ENCODE peak calls at places on chromosomes 7 and 10, in four cellular contexts. L is K562, C is HL-60, N is GM12878. B is an unnamed sample.

GRCh38 chr7:37149019-37149814 is 299.4 kb downstream of the ELMO1 start:
- DNase-seq in N (no peak), C (no peak), L (no peak), B (no peak)

GRCh38 chr7:35991511-35992232 is 161.4 kb upstream of the EEPD1 start:
- DNase-seq in N (no peak), C (no peak), L (no peak), B (no peak)

GRCh38 chr10:132507956-132508490 is 29.6 kb upstream of the INPP5A start:
- DNase-seq in C (no peak), N (no peak), L (no peak), B (no peak)

GRCh38 chr7:4416436-4417092 is 265.5 kb upstream of the FOXK1 start:
- DNase-seq in N (no peak), C (no peak), L (peak), B (no peak)

GRCh38 chr7:148652773-148653172 is 45.9 kb upstream of the CUL1 start:
- DNase-seq in C (no peak), N (no peak), L (no peak), B (no peak)

GRCh38 chr10:114584419-114584818 is 73.7 kb downstream of the ABLIM1 start:
- DNase-seq in N (no peak), C (no peak), L (no peak), B (no peak)

GRCh38 chr7:113606325-113606724 is 312.5 kb downstream of the PPP1R3A start:
- DNase-seq in N (no peak), L (no peak), C (no peak), B (no peak)

GRCh38 chr7:30170460-30171197 is 35.8 kb downstream of the MTURN start:
- DNase-seq in L (no peak), N (no peak), C (peak), B (no peak)

GRCh38 chr10:15879058-15879457 is 18.8 kb upstream of the MINDY3 start:
- DNase-seq in C (no peak), L (peak), N (no peak), B (no peak)

GRCh38 chr7:115734643-115735042 is 295.9 kb downstream of the TFEC start:
- DNase-seq in C (no peak), N (no peak), L (no peak), B (no peak)

GRCh38 chr10:51657481-51657880 is 41.9 kb downstream of the CSTF2T start:
- DNase-seq in N (no peak), C (no peak), L (no peak), B (no peak)

GRCh38 chr10:86265877-86266259 is 100.7 kb downstream of the GRID1 start:
- DNase-seq in C (no peak), N (no peak), L (no peak), B (no peak)

GRCh38 chr10:102230861-102231356 is 4.8 kb downstream of the ELOVL3 start:
- DNase-seq in L (peak), C (peak), N (no peak), B (peak)

GRCh38 chr10:78559514-78560392 is 509.0 kb upstream of the ZMIZ1 start:
- DNase-seq in C (no peak), N (no peak), L (no peak), B (no peak)

GRCh38 chr10:128069351-128070051 is 56.7 kb downstream of the MKI67 start:
- DNase-seq in L (peak), C (peak), N (no peak), B (peak)

GRCh38 chr10:103847909-103848468 is 7.4 kb downstream of the SH3PXD2A start:
- DNase-seq in L (no peak), N (no peak), C (no peak), B (no peak)

GRCh38 chr7:101826081-101826835 is 8.8 kb downstream of the CUX1 start:
- DNase-seq in L (no peak), N (no peak), C (no peak), B (no peak)

GRCh38 chr7:73892003-73892975 is 31.3 kb downstream of the TMEM270 start:
- DNase-seq in N (no peak), L (no peak), C (no peak), B (no peak)

GRCh38 chr10:515674-516073 is 173.8 kb downstream of the DIP2C start:
- DNase-seq in L (no peak), C (no peak), N (peak), B (no peak)

GRCh38 chr7:100642534-100642907 is 1.2 kb upstream of the TFR2 start:
- DNase-seq in L (peak), C (no peak), N (no peak), B (peak)

GRCh38 chr10:110044681-110045080 is 36.9 kb downstream of the ADD3 start:
- DNase-seq in L (no peak), C (no peak), N (no peak), B (no peak)

GRCh38 chr7:148676291-148676690 is 22.4 kb upstream of the CUL1 start:
- DNase-seq in N (no peak), L (no peak), C (no peak), B (no peak)

GRCh38 chr7:7731732-7732131 is 13.3 kb upstream of the RPA3 start:
- DNase-seq in N (no peak), C (no peak), L (no peak), B (no peak)

GRCh38 chr7:49346200-49346899 is 422.0 kb downstream of the CDC14C start:
- DNase-seq in C (no peak), L (no peak), N (no peak), B (no peak)

GRCh38 chr7:153027210-153027609 is 267.7 kb downstream of the ACTR3B start:
- DNase-seq in N (no peak), C (no peak), L (no peak), B (no peak)
- TF ChIP-seq SPI1 in N (no peak), C (no peak), L (no peak), B (no peak)

GRCh38 chr7:127690806-127691205 is 38.8 kb downstream of the SND1 start:
- DNase-seq in N (no peak), L (no peak), C (no peak), B (no peak)

GRCh38 chr7:127692200-127692599 is 40.2 kb downstream of the SND1 start:
- DNase-seq in C (no peak), L (no peak), N (no peak), B (no peak)

GRCh38 chr7:127690337-127690736 is 38.3 kb downstream of the SND1 start:
- DNase-seq in N (no peak), C (no peak), L (no peak), B (no peak)

GRCh38 chr7:127683776-127684681 is 32.0 kb downstream of the SND1 start:
- DNase-seq in C (no peak), N (peak), L (no peak), B (no peak)

DNA sequence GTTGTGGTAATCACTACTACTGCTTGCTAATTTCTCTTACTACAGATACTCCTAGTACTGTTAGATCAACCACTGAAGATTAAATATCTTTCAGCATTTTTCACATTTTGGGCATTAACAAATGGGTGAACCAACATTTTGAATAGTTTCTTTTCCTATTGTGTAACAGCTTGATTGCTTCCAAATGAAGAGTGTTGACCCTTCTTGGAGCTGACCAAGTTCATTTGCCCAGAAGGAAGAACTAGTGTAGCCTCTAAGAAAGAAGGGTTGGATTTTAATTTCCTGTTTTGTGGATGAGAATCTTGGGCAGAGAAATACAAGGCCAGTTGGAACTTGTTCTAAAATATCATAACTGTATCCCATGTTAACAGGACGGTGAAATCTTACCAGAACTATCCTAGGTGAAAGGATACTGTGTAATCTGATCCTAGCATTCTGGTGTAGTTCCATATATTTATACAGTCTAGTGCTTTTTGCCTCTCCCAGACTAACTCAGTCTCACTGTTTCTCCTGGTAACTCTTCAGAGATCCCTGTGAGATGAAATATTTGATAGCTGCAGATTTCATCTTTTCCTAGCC is 37.3 kb downstream of the SND1 start:
- DNase-seq in N (no peak), L (no peak), C (no peak), B (no peak)
- TF ChIP-seq SPI1 in N (no peak), L (no peak), C (no peak), B (no peak)

DNA sequence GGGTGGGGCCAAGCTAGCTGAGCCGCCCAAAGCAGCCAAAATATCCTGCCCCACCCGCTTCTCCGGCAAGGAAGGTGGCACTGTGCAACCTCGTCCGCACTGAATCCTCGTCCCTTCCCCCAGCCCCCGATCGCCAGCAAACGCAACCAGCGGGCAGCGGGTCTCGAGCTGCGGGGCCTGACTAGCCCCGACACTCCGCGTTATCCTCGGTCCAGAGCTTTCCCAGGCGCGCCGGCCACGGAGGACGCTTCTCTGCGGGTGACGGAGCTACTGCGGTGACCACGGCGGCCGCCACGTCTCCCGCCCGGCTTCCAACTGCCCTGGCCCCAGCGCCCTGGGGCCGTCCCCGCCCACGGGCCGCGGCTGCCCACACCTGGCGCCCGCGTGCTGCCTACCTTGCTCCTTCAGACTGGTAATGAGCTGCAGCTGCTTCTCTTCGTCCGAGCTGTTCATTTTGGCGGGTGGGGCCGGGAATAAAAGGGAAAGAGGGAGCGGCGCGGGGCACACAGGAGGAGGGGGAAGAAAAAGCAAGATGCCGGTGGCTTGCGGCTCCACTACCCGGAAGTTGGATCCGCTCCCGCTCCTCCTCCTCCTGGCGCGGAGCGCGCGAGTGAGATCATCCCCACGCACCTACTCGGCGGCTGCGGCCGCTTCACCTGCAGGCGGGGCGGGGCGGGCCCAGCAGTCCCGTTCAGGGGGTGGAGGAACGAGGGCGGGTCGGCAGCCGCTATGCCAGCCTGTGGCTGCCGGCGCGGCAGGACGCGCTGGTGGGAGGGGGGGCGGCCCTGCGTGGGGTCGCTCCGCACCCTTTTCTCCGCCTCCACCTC is at the start of gene SHTN1:
- DNase-seq in C (peak), N (no peak), L (peak), B (peak)
- TF ChIP-seq SPI1 in C (no peak), N (no peak), L (no peak), B (no peak)

GRCh38 chr10:74394416-74394969 is 243.5 kb downstream of the ADK start:
- DNase-seq in C (no peak), N (no peak), L (no peak), B (no peak)
- TF ChIP-seq SPI1 in C (no peak), N (no peak), L (no peak), B (no peak)

DNA sequence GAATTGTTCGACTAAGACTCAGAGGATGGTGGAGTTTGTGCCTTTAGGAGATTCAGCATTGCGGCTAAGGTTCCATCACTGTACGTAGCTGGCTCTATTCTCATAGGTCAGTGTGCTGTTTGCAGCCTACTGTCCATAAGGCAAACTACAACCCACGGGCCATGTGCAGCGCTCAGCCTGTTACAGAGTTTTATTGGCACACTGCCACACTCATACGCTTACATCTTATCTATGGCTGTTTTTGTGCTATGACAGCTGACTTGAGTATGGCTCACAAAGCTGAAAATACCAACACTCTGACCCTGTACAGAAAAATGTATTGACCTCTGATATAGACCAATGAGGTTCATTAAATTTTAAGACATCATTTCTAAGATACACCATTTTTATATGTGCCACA is 114.5 kb downstream of the ARID5B start:
- DNase-seq in C (no peak), L (peak), N (no peak), B (no peak)
- TF ChIP-seq SPI1 in C (no peak), L (no peak), N (no peak), B (no peak)

GRCh38 chr7:18400281-18400680 is 95.3 kb upstream of the HDAC9 start:
- DNase-seq in N (no peak), C (no peak), L (no peak), B (no peak)

GRCh38 chr7:18400726-18401125 is 94.8 kb upstream of the HDAC9 start:
- DNase-seq in L (no peak), N (no peak), C (no peak), B (no peak)

GRCh38 chr7:18401757-18402156 is 93.8 kb upstream of the HDAC9 start:
- DNase-seq in N (no peak), C (peak), L (no peak), B (no peak)

GRCh38 chr7:18399624-18400235 is 95.8 kb upstream of the HDAC9 start:
- DNase-seq in C (no peak), N (no peak), L (no peak), B (no peak)

DNA sequence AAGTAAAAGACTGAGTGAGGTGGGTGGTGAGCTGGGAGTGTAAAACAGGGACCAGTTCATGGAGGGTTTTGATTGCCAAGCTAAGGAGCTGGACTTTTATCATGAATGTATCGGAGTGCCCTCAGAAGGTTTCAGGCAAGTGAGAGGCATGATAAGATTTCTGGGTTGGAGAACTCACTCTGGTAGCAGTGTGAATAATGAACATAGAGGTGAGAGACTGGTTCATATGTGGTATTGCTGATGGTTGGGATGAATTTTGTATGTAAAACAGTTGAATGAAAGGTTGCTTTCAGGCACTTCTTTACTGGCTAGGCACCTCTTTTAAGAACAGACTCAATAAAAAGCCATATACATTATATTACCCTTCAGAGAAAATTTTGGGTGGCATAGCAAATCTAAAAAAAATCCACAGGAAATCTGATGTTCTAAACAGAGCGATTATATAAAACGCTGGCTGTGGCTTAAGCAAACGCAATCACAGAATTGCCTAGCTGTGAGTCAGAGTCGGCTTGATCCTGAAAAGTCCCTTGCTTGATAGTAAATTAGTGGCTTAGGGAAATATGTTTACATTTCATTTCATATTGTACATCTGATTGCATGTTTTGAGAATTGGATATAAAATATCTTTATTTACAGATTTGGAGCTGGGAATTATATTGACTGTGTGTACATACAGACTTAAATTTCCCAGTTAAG is 92.9 kb upstream of the HDAC9 start:
- DNase-seq in N (no peak), L (no peak), C (no peak), B (no peak)
- TF ChIP-seq SPI1 in N (no peak), L (no peak), C (no peak), B (no peak)

DNA sequence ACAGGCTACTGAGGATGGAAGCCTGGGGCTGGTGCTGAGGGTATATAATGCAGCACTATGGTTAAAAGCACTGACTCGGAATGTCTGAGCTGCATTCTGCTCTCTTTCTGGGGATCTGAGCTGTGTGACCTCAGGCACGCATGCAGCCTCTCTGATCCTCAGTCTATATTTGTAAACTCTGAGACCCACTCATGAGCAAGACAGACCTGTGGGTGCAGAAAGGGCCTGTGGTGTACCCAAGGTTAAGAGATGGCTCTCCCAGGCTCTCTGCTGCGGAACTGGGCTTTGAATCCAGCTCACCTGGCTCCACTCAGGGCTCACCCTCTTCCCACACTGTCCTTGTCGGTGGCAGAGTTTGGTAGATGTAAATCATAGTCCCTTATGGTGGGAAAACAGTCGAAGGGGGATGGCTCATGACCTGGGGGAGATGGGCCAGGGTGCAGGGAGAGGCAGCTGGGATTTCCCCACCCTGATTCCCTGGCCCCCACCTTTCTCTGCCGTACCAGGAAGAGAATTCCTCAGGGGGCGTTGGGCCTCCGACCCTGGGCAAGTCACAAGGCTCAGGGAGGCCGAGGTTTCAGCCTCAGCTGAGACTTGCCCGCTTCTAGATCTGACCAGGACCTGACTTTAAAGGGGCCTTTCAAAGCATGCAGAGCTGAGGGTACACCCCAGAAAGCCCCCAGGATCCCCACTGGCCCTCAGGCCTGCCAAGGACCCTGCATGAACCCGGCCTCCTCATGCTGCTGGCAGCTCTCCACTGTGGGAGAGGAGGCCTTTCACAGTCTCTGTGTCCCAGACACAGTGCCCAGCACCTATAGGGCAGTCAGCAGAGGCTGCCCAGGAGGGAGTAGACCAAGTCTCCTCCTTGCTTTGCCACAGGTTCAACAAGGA is 89.7 kb downstream of the CHST15 start:
- DNase-seq in L (no peak), C (no peak), N (no peak), B (peak)
- TF ChIP-seq SPI1 in L (no peak), C (no peak), N (no peak), B (no peak)

DNA sequence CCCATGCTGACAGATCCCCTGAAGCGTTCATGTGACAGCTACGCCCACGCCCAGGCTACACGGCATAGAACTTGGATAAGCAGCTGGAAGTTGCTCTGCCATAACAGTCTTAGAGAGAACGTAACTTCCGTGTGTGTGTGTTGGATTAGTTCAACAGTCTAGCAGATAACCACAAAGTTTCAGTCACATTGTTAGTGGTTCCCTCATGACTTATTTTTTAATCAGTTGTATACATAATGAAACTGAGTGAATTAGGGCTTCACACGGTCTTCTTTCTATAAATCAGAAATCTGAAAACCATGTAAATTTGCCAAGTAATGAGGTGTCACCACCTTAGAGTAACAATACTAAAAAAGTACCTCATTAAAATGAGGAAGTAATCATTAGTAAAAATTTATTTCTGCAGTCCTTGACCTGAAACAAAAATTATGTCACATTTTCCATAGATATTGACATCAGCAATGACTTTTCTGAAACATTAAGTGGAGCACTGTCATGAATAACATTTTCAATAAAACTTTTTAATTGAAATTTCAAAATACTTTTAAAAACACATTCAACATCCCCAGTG is 21.7 kb upstream of the MACC1 start:
- DNase-seq in C (peak), L (peak), N (peak), B (no peak)
- TF ChIP-seq SPI1 in C (no peak), L (no peak), N (no peak), B (no peak)

DNA sequence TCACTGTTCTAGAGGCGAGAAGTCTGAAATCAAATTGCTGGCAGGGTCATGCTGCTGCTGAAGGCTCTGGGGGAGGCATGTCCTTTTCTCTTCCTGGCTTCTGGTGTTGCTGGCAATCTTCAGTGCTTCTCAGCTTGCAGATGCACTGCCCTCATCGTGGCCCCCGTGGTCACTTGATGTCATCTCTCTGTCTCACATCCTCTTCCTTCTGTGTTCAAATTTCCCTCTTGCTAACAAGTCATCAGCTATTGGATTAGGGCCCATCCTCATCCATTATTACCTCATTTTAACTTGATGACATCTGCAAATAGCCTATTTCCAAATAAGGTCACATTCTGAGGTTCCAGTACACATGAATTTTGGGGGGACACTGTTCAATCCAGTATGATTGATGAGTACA is 36.6 kb upstream of the SRGN start:
- DNase-seq in N (no peak), L (no peak), C (peak), B (no peak)
- TF ChIP-seq SPI1 in N (peak), L (no peak), C (no peak), B (peak)

GRCh38 chr10:122407375-122408125 is 33.0 kb downstream of the PLEKHA1 start:
- DNase-seq in N (no peak), C (no peak), L (no peak), B (no peak)
- TF ChIP-seq SPI1 in N (no peak), C (no peak), L (no peak), B (no peak)